ENCODE peak calls at places on chromosomes 3 and 15, in four cellular contexts. P is H1, G is IMR-90, R is mesendoderm. Z is an unnamed sample.

GRCh38 chr3:178182337-178182761 is 353.9 kb upstream of the KCNMB2 start:
- DNase-seq in P (no peak), G (no peak), R (no peak), Z (no peak)

GRCh38 chr3:175664911-175665310 is 805.8 kb downstream of the NAALADL2 start:
- DNase-seq in P (no peak), G (no peak), R (peak), Z (no peak)

GRCh38 chr3:175266478-175266877 is 407.3 kb downstream of the NAALADL2 start:
- DNase-seq in P (no peak), G (peak), R (no peak), Z (no peak)

GRCh38 chr15:90838066-90838465 is 30.3 kb upstream of the FURIN start:
- DNase-seq in P (no peak), G (no peak), R (no peak), Z (no peak)

GRCh38 chr3:25033407-25034029 is 394.5 kb upstream of the RARB start:
- DNase-seq in P (peak), G (peak), R (peak), Z (peak)

GRCh38 chr3:141561426-141562034 is 74.7 kb downstream of the RASA2 start:
- DNase-seq in P (no peak), G (peak), R (peak), Z (no peak)

GRCh38 chr15:31511707-31512310 is 185.2 kb downstream of the KLF13 start:
- DNase-seq in P (no peak), G (no peak), R (peak), Z (peak)

GRCh38 chr3:39910828-39911464 is 101.5 kb downstream of the MYRIP start:
- DNase-seq in P (no peak), G (no peak), R (no peak), Z (no peak)

GRCh38 chr3:23238156-23238555 is 35.0 kb downstream of the UBE2E2 start:
- DNase-seq in P (no peak), G (no peak), R (no peak), Z (no peak)

GRCh38 chr15:55282284-55282833 is 7.3 kb downstream of the RAB27A start:
- DNase-seq in P (no peak), G (peak), R (peak), Z (no peak)

GRCh38 chr3:133269393-133269792 is 130.5 kb upstream of the BFSP2 start:
- DNase-seq in P (no peak), G (no peak), R (no peak), Z (no peak)

GRCh38 chr15:90101130-90101968 is 919 bp downstream of the IDH2 start:
- DNase-seq in P (no peak), G (no peak), R (peak), Z (peak)

GRCh38 chr15:62125763-62126162 is 39.3 kb downstream of the C2CD4B start:
- DNase-seq in P (no peak), G (peak), R (no peak), Z (no peak)

GRCh38 chr3:155491696-155492095 is 198.2 kb upstream of the STRIT1 start:
- DNase-seq in P (no peak), G (no peak), R (no peak), Z (no peak)

GRCh38 chr15:33716025-33716424 is 252.3 kb upstream of the CHRM5 start:
- DNase-seq in P (no peak), G (no peak), R (no peak), Z (no peak)

GRCh38 chr3:39249453-39250115 is 30.3 kb downstream of the CX3CR1 start:
- DNase-seq in P (no peak), G (no peak), R (no peak), Z (no peak)

GRCh38 chr3:149618151-149619123 is 39.4 kb downstream of the WWTR1 start:
- DNase-seq in P (no peak), G (no peak), R (peak), Z (no peak)

GRCh38 chr15:100762289-100762688 is 117.3 kb upstream of the ALDH1A3 start:
- DNase-seq in P (no peak), G (no peak), R (no peak), Z (no peak)

GRCh38 chr3:99865321-99865720 is 47.7 kb downstream of the CMSS1 start:
- DNase-seq in P (no peak), G (peak), R (no peak), Z (no peak)

GRCh38 chr3:51680663-51681230 is 9.7 kb downstream of the TEX264 start:
- DNase-seq in P (no peak), G (no peak), R (no peak), Z (no peak)

GRCh38 chr3:142852009-142852408 is 36.9 kb downstream of the PCOLCE2 start:
- DNase-seq in P (no peak), G (no peak), R (no peak), Z (no peak)

GRCh38 chr3:197508511-197508910 is 47.3 kb downstream of the BDH1 start:
- DNase-seq in P (no peak), G (no peak), R (peak), Z (no peak)

GRCh38 chr3:149809694-149810093 is 3.3 kb upstream of the RNF13 start:
- DNase-seq in P (no peak), G (no peak), R (no peak), Z (no peak)

GRCh38 chr15:77251662-77252061 is 168.2 kb downstream of the PEAK1 start:
- DNase-seq in P (peak), G (peak), R (peak), Z (peak)

GRCh38 chr15:75947117-75947516 is 43.4 kb downstream of the FBXO22 start:
- DNase-seq in P (no peak), G (peak), R (no peak), Z (no peak)

GRCh38 chr15:95577911-95578310 is 752.6 kb upstream of the NR2F2 start:
- DNase-seq in P (no peak), G (no peak), R (no peak), Z (no peak)

GRCh38 chr3:78978037-78978436 is 789.8 kb downstream of the ROBO1 start:
- DNase-seq in P (no peak), G (peak), R (peak), Z (no peak)

GRCh38 chr3:128175768-128176167 is 22.5 kb downstream of the EEFSEC start:
- DNase-seq in P (no peak), G (no peak), R (no peak), Z (no peak)

GRCh38 chr15:71659730-71660067 is 150.7 kb upstream of the NR2E3 start:
- DNase-seq in P (no peak), G (peak), R (no peak), Z (no peak)

GRCh38 chr3:107366766-107367165 is 10.5 kb upstream of the CCDC54 start:
- DNase-seq in P (no peak), G (peak), R (peak), Z (peak)

GRCh38 chr3:170226426-170226960 is 4.3 kb downstream of the PRKCI start:
- DNase-seq in P (no peak), G (peak), R (no peak), Z (no peak)

GRCh38 chr15:35751421-35752133 is 205.6 kb upstream of the DPH6 start:
- DNase-seq in P (peak), G (peak), R (peak), Z (peak)

GRCh38 chr15:63611217-63611616 is 14.0 kb downstream of the FBXL22 start:
- DNase-seq in P (no peak), G (no peak), R (no peak), Z (no peak)

GRCh38 chr3:51374456-51374855 is 10.6 kb upstream of the MANF start:
- DNase-seq in P (no peak), G (no peak), R (no peak), Z (no peak)

GRCh38 chr3:19334120-19334519 is 185.8 kb downstream of the KCNH8 start:
- DNase-seq in P (no peak), G (no peak), R (no peak), Z (no peak)

GRCh38 chr15:78790027-78790426 is 21.2 kb downstream of the ADAMTS7 start:
- DNase-seq in P (no peak), G (no peak), R (no peak), Z (no peak)

GRCh38 chr15:55250392-55250791 is 39.2 kb downstream of the RAB27A start:
- DNase-seq in P (no peak), G (peak), R (no peak), Z (no peak)

GRCh38 chr3:128539376-128539775 is 46.4 kb upstream of the GATA2 start:
- DNase-seq in P (no peak), G (no peak), R (no peak), Z (no peak)

GRCh38 chr15:92074646-92075045 is 221.1 kb downstream of the SLCO3A1 start:
- DNase-seq in P (no peak), G (peak), R (peak), Z (no peak)

DNA sequence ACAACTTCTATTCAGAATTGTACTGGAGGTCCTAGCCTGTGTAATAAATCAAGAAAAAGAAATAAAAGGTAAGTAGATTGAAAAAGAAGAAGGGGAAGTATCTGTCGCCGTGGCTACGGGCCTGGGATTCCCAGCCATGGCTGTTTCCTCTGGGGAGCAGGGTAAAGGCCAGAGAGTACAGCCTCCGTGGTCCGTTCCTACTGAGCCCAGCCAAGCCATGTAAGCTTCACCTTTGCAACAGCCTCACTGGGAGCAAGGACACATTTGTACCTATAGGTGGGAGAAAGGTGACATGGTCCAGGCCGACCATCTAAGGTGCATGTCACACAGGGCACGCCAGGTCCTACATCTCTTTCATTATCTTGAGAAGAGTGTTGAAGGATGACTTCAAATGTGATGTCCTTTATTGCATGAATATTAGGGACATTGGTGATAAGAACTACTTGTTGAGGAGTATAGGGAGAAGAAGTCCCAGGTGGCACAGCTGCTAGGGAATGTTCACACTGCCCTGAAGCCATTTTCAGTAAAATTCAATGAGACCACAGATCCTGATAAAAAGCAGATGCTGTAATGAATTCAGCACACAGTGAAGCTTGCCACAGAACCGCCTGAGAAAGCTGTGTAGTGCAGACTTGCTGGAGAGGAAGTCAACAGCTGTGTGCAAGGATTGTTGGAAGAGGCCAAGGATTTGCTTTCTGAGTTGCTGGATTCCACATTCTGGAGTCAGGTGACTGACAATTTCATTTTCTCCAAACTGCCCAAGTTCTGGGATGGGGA is 71.1 kb downstream of the ANP32A start:
- DNase-seq in P (no peak), G (no peak), R (no peak), Z (no peak)
- H4K5ac ChIP-seq in P (no peak), G (no peak), R (no peak), Z (no peak)

GRCh38 chr3:10551821-10552630 is 46.6 kb upstream of the ATP2B2 start:
- DNase-seq in P (peak), G (peak), R (no peak), Z (peak)
- H3K18ac ChIP-seq in P (no peak), G (no peak), R (no peak), Z (no peak)

GRCh38 chr15:26615188-26615926 is 157.5 kb downstream of the GABRB3 start:
- DNase-seq in P (no peak), G (no peak), R (no peak), Z (no peak)
- H4K5ac ChIP-seq in P (no peak), G (no peak), R (no peak), Z (no peak)

DNA sequence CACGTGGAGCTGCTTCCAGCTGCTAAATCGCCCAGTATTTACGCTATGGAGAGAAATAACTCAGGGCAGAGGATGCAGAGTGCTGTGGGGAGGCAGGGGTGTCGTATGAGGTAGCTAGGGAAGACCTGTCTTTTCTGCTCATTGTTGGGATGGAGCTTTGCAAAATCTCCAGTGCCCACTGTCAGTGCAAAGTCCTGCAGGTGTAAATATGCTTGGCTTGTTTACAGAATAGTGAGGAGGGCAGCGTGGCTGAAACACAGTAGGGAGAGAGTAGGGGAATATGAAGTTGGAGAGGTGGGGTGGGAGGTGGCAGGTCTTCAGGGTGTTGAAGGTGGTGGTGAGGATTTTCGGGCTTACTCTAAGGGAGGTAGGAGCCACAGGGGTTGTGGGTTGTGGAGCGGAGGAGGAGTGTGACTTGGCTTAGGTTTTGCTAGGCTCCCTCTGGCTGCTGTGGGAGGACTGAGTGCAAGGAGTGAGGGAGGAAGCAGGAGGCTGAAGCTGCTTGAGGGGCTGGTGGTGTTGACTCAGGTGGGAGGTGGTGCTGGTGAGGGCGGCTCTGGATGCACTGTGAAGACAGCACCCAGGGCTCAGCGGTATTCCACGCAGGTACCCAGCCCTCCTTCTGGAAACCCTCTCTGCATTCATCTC is 125.7 kb downstream of the FBLN2 start:
- DNase-seq in P (no peak), G (no peak), R (no peak), Z (no peak)
- H3K18ac ChIP-seq in P (no peak), G (no peak), R (no peak), Z (no peak)

GRCh38 chr3:188026191-188026968 is 127.6 kb upstream of the LPP start:
- DNase-seq in P (no peak), G (no peak), R (no peak), Z (no peak)
- H4K5ac ChIP-seq in P (no peak), G (no peak), R (no peak), Z (no peak)

DNA sequence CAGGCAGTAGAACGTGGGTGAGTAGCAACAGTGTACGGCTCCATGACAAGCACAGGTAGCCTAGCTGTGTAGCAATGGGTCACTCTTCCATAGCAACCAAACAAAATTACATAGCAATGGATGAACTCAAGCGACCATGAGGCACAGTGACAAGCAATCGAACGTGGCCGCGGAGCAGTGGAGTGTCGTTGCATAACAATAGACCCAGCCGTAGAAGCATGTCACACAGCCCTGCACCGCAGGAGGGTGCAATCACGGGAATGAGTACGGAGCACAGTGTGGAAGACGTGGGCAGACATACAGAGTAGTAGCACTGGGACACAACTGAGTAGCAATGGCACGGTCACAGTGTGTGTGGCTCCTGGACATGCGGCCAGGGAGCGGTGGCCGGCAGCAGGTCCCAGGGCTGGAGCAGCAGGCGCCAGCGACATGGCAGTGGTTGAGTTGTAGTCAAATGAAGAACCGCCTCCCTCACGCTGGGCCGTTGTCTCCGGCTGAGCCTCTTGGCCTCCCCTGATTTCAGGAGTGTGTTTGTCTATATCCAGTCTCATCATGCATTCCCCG is 64.0 kb downstream of the CCDC33 start:
- DNase-seq in P (no peak), G (no peak), R (peak), Z (peak)
- H3K18ac ChIP-seq in P (peak), G (no peak), R (no peak), Z (peak)

DNA sequence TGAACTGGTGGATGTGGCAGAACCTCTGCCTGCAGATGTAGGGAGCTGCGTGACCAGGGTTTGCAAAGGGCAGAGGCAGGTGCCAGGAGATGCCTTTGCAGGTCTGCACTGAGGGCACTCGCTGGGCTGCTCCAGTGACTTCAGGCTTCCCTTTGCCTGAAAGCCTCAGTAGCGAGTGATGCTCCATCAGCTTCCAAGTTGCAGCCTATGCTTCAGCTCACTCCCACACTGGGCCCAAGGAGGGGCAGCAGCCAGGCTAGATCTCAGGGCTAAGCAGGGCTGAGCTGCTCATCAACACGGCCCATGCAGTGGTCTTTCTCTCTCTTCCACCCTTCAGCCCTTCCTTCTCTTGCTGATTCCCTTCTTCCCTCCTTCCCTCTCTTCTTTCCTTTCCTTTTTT is 78.3 kb upstream of the RGMA start:
- DNase-seq in P (no peak), G (no peak), R (no peak), Z (no peak)
- H4K5ac ChIP-seq in P (no peak), G (no peak), R (no peak), Z (no peak)

GRCh38 chr3:49471856-49472495 is 1.9 kb downstream of the DAG1 start:
- DNase-seq in P (no peak), G (no peak), R (peak), Z (no peak)
- H3K18ac ChIP-seq in P (no peak), G (no peak), R (no peak), Z (no peak)

DNA sequence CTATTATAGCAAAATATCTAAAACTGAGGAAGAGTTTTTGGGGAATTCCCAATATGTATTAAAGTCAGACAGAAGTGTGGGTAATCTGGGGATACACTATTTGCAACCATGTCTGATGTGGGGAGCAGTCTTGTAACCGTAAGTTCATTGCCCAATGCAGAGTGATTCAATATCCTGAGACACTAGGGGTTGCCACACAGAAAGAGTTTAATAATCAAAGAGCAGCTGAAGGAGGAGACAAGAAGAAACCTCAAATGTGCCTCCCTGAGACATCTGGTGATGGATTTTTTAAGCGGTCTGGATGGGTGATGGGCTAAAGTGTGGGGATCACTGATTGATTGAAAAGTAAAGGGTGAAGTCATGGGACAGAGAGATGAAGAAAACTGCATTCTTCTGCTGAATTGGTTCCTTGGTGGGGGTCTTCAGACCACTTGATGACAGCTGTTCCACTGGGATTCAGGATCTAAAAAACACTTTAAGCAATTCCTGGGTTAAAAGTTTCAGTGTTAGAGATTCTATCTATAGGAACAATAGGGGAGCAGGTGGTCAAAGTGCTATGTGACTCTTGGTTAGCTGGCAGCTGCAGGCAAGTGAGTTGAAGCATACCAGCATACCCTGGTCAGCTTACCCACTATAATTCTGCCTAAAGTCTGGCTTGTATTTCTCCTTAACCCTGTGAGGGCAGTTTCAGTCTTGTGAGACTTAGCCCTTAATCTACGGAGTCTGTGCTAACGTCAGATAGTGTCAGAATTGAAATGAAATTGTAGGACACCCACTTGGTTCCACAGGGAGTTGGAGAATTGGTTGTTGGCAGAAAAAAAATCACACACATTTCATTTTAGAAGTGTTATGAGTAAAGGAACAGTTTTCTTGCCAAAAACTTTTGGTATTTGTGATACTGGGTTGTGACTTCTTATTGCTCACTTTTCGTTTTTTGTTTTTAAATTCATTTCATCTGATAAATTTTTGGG is 425.8 kb upstream of the TGFBR2 start:
- DNase-seq in P (no peak), G (no peak), R (no peak), Z (no peak)
- H4K5ac ChIP-seq in P (no peak), G (no peak), R (no peak), Z (no peak)

Z was measured in H9.